ENCODE peak calls at places on chromosomes 7 and 10, in eight cellular contexts. B is fibroblast of pulmonary artery, T is choroid plexus epithelial cell, U is mucosa of descending colon, L is fibroblast of the aortic adventitia, H is A549, F is fibroblast of lung, W is Panc1. R is an unnamed sample.

GRCh38 chr10:104297697-104298660 is 29.0 kb downstream of the GSTO2 start:
- DNase-seq in B (peak), U (no peak), F (peak), T (peak), W (no peak), H (peak), L (no peak), R (peak)

GRCh38 chr10:47255866-47256265 is 44.1 kb upstream of the GDF10 start:
- DNase-seq in F (no peak), U (no peak), L (no peak), T (no peak), B (no peak), W (no peak), H (no peak), R (no peak)

GRCh38 chr10:112429654-112430230 is 17.0 kb downstream of the ZDHHC6 start:
- DNase-seq in F (no peak), W (no peak), U (no peak), T (no peak), H (no peak), B (no peak), L (no peak), R (no peak)

GRCh38 chr7:92149736-92150239 is 15.5 kb upstream of the CYP51A1 start:
- DNase-seq in T (no peak), H (no peak), F (no peak), L (no peak), B (no peak), W (no peak), U (no peak), R (no peak)

GRCh38 chr7:5549096-5549896 is 125.7 kb upstream of the TNRC18 start:
- DNase-seq in T (peak), W (no peak), B (peak), U (peak), L (peak), F (peak), H (peak), R (no peak)

GRCh38 chr10:61733358-61733940 is 70.7 kb downstream of the CABCOCO1 start:
- DNase-seq in F (peak), H (no peak), T (peak), W (peak), B (peak), U (peak), L (peak), R (peak)

GRCh38 chr7:31874631-31875374 is 187.8 kb downstream of the PPP1R17 start:
- DNase-seq in F (no peak), H (no peak), B (no peak), U (no peak), L (no peak), W (no peak), T (no peak), R (no peak)

GRCh38 chr7:79308176-79308575 is 145.3 kb downstream of the MAGI2 start:
- DNase-seq in B (peak), L (no peak), T (peak), W (no peak), F (peak), U (peak), H (peak), R (no peak)

GRCh38 chr7:129703751-129704150 is 92.2 kb downstream of the NRF1 start:
- DNase-seq in L (no peak), B (no peak), F (no peak), H (no peak), T (no peak), W (no peak), U (no peak), R (no peak)

GRCh38 chr10:89468625-89469024 is 54.3 kb downstream of the IFIT5 start:
- DNase-seq in H (no peak), U (no peak), L (no peak), F (no peak), W (no peak), B (no peak), T (no peak), R (no peak)

GRCh38 chr7:116211006-116211912 is 920 bp downstream of the TES start:
- DNase-seq in L (peak), F (peak), W (peak), H (peak), T (peak), B (peak), U (peak), R (peak)

GRCh38 chr7:26199301-26200112 is 1.0 kb downstream of the HNRNPA2B1 start:
- DNase-seq in F (peak), U (peak), B (peak), W (no peak), L (peak), H (no peak), T (no peak), R (peak)

GRCh38 chr7:129781856-129782256 is 170.3 kb downstream of the NRF1 start:
- DNase-seq in B (no peak), L (no peak), T (no peak), W (no peak), U (no peak), H (no peak), F (no peak), R (no peak)

GRCh38 chr10:79060641-79061255 is 8.0 kb upstream of the ZMIZ1 start:
- DNase-seq in H (no peak), L (no peak), W (no peak), U (peak), B (no peak), T (no peak), F (no peak), R (no peak)

GRCh38 chr7:77831481-77831880 is 32.9 kb downstream of the PHTF2 start:
- DNase-seq in T (no peak), F (no peak), U (no peak), B (no peak), W (no peak), L (no peak), H (no peak), R (no peak)

GRCh38 chr7:3404490-3404889 is 103.4 kb downstream of the SDK1 start:
- DNase-seq in F (peak), U (no peak), W (no peak), H (no peak), T (peak), B (peak), L (peak), R (no peak)

GRCh38 chr7:96699219-96699871 is 10.3 kb downstream of the SEM1 start:
- DNase-seq in F (no peak), T (no peak), H (no peak), U (no peak), W (no peak), L (no peak), B (no peak), R (no peak)

GRCh38 chr10:104300736-104301292 is 31.8 kb downstream of the GSTO2 start:
- DNase-seq in F (peak), U (peak), T (peak), H (peak), L (peak), W (no peak), B (peak), R (peak)

GRCh38 chr10:43734716-43735115 is 86.0 kb upstream of the ZNF32 start:
- DNase-seq in B (no peak), L (no peak), U (no peak), W (no peak), T (no peak), H (no peak), F (no peak), R (no peak)

GRCh38 chr10:24208661-24209420 is at the start of gene KIAA1217:
- DNase-seq in F (peak), H (no peak), B (peak), W (no peak), T (peak), U (peak), L (peak), R (no peak)

GRCh38 chr7:3430588-3430987 is 129.5 kb downstream of the SDK1 start:
- DNase-seq in L (no peak), W (no peak), T (no peak), H (no peak), B (no peak), U (no peak), F (no peak), R (no peak)

GRCh38 chr7:99123571-99124033 is 20.3 kb downstream of the SMURF1 start:
- DNase-seq in B (peak), H (no peak), W (no peak), F (peak), T (peak), L (peak), U (no peak), R (no peak)

GRCh38 chr7:4655311-4655710 is 26.8 kb upstream of the FOXK1 start:
- DNase-seq in H (no peak), L (no peak), U (no peak), T (no peak), F (no peak), B (no peak), W (no peak), R (no peak)

GRCh38 chr10:111221682-111222470 is 145.0 kb downstream of the ADRA2A start:
- DNase-seq in W (no peak), F (no peak), T (no peak), U (no peak), H (no peak), B (no peak), L (no peak), R (no peak)

GRCh38 chr10:79292789-79293746 is 54.2 kb upstream of the PPIF start:
- DNase-seq in B (no peak), L (no peak), U (no peak), H (peak), W (no peak), F (no peak), T (no peak), R (no peak)

GRCh38 chr10:13162013-13162364 is 631 bp downstream of the MCM10 start:
- DNase-seq in U (no peak), W (no peak), B (no peak), F (no peak), T (no peak), H (peak), L (no peak), R (no peak)

GRCh38 chr10:27030060-27030459 is 70.2 kb downstream of the ANKRD26 start:
- DNase-seq in U (no peak), B (no peak), F (peak), L (no peak), H (no peak), W (no peak), T (peak), R (no peak)

GRCh38 chr7:141463986-141464385 is 87.2 kb upstream of the AGK start:
- DNase-seq in L (no peak), U (no peak), H (no peak), F (no peak), T (no peak), B (no peak), W (no peak), R (no peak)

GRCh38 chr7:143934526-143935340 is at the start of gene OR2F2:
- DNase-seq in L (peak), F (peak), B (peak), U (no peak), H (no peak), T (peak), W (no peak), R (no peak)

GRCh38 chr10:74293686-74294365 is 142.8 kb downstream of the ADK start:
- DNase-seq in T (peak), H (no peak), L (peak), W (peak), U (peak), B (peak), F (peak), R (no peak)

GRCh38 chr10:5665380-5666323 is 743 bp downstream of the ASB13 start:
- DNase-seq in L (peak), W (no peak), H (peak), U (peak), F (no peak), B (no peak), T (no peak), R (no peak)

GRCh38 chr7:108415821-108416536 is 40.3 kb downstream of the NRCAM start:
- DNase-seq in L (peak), B (peak), H (peak), W (no peak), U (no peak), T (peak), F (peak), R (peak)

DNA sequence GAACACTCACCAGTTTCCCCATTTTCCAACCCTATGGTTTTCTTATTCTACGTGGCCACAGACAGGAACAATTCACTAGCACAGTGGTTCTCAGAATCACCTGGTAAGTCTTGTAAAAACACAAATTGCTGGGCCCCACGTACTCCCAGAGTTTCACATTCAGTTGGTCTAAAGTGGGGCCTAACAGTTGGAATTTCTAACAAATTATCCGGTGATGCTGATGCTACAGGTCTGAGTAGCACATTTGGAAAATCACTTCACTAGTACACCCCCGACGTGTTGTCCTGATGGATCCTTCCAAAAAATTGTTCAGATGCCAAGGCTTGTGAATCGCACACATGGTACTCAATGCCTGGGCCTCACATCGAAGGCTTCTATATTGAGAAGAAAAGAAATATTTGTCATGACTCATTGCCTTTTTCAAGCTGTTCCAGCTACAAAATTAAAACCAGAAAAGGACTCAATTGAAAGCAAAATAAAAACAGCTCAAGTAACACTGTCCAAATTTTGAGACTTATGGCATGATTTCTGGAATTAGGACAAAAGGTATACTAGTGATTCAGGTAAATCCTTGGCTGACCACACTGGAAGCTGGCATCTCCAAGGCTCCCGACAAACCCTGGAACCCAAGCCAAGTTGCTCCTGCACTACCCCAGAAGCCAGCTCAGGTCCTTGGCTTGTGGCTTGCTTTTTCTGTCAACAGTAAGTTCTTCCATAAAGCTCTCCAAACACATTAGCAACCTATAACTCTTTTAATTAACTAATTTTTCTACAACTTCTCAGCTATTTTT is 12.9 kb upstream of the VIM start:
- DNase-seq in F (peak), L (peak), U (no peak), T (peak), W (no peak), B (peak), H (no peak), R (no peak)
- H3K4me3 ChIP-seq in F (peak), L (peak), U (no peak), T (no peak), W (peak), B (no peak), H (no peak), R (no peak)

GRCh38 chr10:11682267-11682683 is 59.9 kb upstream of the ECHDC3 start:
- DNase-seq in F (no peak), W (no peak), H (no peak), T (no peak), L (no peak), U (no peak), B (no peak), R (no peak)
- H3K4me3 ChIP-seq in F (no peak), W (no peak), H (no peak), T (no peak), L (no peak), U (no peak), B (no peak), R (no peak)

GRCh38 chr10:22475527-22475856 is 130.2 kb downstream of the SPAG6 start:
- DNase-seq in F (no peak), W (no peak), B (no peak), H (peak), T (no peak), U (no peak), L (no peak), R (no peak)
- H3K4me3 ChIP-seq in F (peak), W (peak), B (peak), H (peak), T (no peak), U (no peak), L (peak), R (peak)

DNA sequence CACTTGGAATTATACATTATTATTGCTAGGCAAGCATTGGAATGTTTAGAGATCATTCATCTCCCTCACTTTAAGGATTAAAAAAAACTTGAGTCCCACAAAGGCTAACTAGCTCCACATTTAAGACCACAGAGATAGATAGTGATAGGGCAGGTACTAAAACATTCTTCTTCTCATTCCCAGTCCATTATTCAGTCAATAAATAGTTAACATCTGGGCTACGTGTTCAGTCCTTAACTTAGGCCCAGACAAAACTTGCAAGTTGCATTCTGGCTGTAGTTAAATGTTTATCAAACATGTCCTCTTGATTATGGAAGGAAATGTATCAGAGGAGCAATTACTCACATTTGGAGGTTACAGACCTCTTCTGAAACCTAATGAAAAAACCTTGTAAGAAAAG is 2.4 kb downstream of the GNG11 start:
- DNase-seq in B (no peak), U (no peak), H (no peak), T (no peak), L (peak), W (no peak), F (peak), R (no peak)
- H3K4me3 ChIP-seq in B (peak), U (no peak), H (peak), T (peak), L (peak), W (no peak), F (peak), R (no peak)

DNA sequence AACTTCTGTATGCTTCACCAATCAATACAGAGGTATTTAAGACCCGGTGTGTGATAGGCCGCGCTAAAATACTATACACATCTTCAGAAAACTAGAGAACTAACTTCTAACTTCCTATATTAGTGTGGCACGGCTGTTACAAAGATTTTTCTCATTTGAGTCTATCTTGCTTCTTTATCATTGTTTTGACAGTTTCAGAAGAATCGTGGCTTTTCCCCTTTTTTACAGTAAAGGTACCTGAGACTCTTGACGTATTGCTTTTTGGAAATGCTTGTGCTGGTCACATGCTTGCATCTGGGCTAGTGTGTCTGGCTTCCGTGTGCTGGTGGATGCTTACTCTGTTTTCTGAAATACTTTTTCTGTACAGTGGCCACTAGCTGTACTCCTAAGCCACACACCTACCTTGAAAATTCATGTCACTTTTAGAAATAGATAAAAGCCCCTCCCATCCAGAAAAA is 12.7 kb downstream of the IKZF1 start:
- DNase-seq in H (no peak), W (no peak), B (no peak), T (no peak), L (no peak), F (no peak), U (no peak), R (no peak)
- H3K4me3 ChIP-seq in H (no peak), W (no peak), B (no peak), T (no peak), L (no peak), F (no peak), U (no peak), R (no peak)